ENCODE peak calls at places on chromosomes 1 and 21, in five cellular contexts. Y is transverse colon, I is A549, X is H54, K is prostate gland. O is an unnamed sample.

GRCh38 chr1:234710381-234710780 is 100.4 kb upstream of the IRF2BP2 start:
- DNase-seq in K (no peak), X (no peak), Y (no peak), I (no peak), O (no peak)

GRCh38 chr1:48114596-48115384 is 107.7 kb upstream of the SLC5A9 start:
- DNase-seq in Y (no peak), X (no peak), I (no peak), K (no peak), O (no peak)

GRCh38 chr1:242318140-242318539 is 206.4 kb downstream of the PLD5 start:
- DNase-seq in K (no peak), I (no peak), Y (no peak), X (no peak), O (no peak)

GRCh38 chr1:163701783-163702182 is 380.0 kb downstream of the NUF2 start:
- DNase-seq in I (no peak), X (no peak), K (no peak), Y (no peak), O (no peak)

GRCh38 chr1:8284167-8284566 is 33.7 kb upstream of the SLC45A1 start:
- DNase-seq in K (no peak), X (no peak), Y (no peak), I (no peak), O (no peak)

GRCh38 chr1:164767257-164768044 is 208.5 kb downstream of the PBX1 start:
- DNase-seq in Y (no peak), K (no peak), I (peak; percentile 86), X (no peak), O (no peak)

GRCh38 chr1:223500560-223501425 is 107.6 kb downstream of the CCDC185 start:
- DNase-seq in K (peak; percentile 37), X (peak; percentile 84), Y (no peak), I (peak; percentile 56), O (no peak)

GRCh38 chr1:220880726-220881506 is 1.7 kb downstream of the HLX start:
- DNase-seq in X (no peak), K (no peak), I (no peak), Y (peak; percentile 75), O (peak; percentile 62)

GRCh38 chr1:25661043-25661807 is 44.6 kb downstream of the MAN1C1 start:
- DNase-seq in Y (no peak), K (no peak), X (no peak), I (no peak), O (no peak)

GRCh38 chr1:175090775-175091174 is 23.1 kb downstream of the TNN start:
- DNase-seq in I (no peak), K (no peak), Y (no peak), X (no peak), O (no peak)

GRCh38 chr1:198497326-198498220 is 42.9 kb downstream of the ATP6V1G3 start:
- DNase-seq in K (no peak), Y (no peak), I (no peak), X (no peak), O (no peak)

GRCh38 chr1:55304306-55304705 is 89.1 kb upstream of the USP24 start:
- DNase-seq in I (no peak), K (no peak), Y (no peak), X (no peak), O (no peak)

GRCh38 chr1:203364013-203364730 is 13.2 kb upstream of the FMOD start:
- DNase-seq in X (no peak), I (no peak), K (no peak), Y (peak; percentile 51), O (no peak)

GRCh38 chr1:228857611-228858010 is 122.3 kb downstream of the RHOU start:
- DNase-seq in K (no peak), X (no peak), I (no peak), Y (no peak), O (no peak)

GRCh38 chr1:211653907-211654553 is 21.4 kb downstream of the NEK2 start:
- DNase-seq in X (no peak), K (no peak), Y (no peak), I (no peak), O (no peak)

GRCh38 chr1:56939209-56939608 is 26.6 kb downstream of the C8B start:
- DNase-seq in I (no peak), K (no peak), Y (no peak), X (no peak), O (no peak)

GRCh38 chr1:234368320-234369032 is 4.8 kb upstream of the COA6 start:
- DNase-seq in X (no peak), Y (no peak), I (no peak), K (no peak), O (no peak)

GRCh38 chr21:14361958-14362357 is 21.0 kb downstream of the HSPA13 start:
- DNase-seq in I (no peak), X (no peak), K (peak; percentile 37), Y (no peak), O (no peak)

DNA sequence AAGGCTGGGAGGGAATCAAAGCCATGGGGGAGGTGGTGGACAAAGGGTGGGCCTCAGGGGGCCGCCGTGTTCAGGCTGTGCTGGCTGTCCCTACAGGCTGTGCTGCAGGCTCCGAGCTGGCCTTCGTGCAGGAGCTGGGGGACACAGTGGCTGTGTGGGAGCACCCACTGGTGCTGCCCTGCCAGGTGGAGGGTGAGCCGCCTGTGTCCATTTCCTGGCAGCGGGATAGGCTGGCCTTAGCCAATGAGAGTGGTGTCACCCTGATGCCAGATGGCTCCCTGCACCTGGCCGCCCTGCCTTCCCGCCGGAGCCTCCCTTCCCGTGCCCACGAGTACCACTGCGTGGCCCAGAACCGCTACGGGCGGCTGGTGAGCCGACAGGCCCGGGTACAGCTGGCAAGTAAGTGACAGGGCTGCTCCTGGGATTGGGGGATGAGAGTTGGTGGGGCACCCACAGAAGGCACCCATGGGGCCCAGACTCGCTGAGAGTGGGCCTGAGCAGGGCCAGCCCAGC is 20.2 kb downstream of the SLC27A3 start:
- DNase-seq in X (no peak), Y (no peak), K (no peak), I (no peak), O (no peak)
- TF ChIP-seq POLR2A in X (no peak), Y (no peak), K (no peak), I (no peak), O (no peak)

GRCh38 chr1:27885114-27885528 is 12.8 kb downstream of the THEMIS2 start:
- DNase-seq in I (no peak), K (no peak), Y (no peak), X (no peak), O (no peak)

GRCh38 chr1:27884182-27884954 is 12.0 kb downstream of the THEMIS2 start:
- DNase-seq in I (no peak), X (no peak), Y (no peak), K (no peak), O (no peak)

GRCh38 chr1:27886353-27886679 is 14.0 kb downstream of the THEMIS2 start:
- DNase-seq in I (no peak), Y (no peak), X (no peak), K (no peak), O (no peak)

GRCh38 chr1:27886744-27887143 is 14.4 kb downstream of the THEMIS2 start:
- DNase-seq in I (no peak), X (no peak), K (no peak), Y (no peak), O (no peak)

DNA sequence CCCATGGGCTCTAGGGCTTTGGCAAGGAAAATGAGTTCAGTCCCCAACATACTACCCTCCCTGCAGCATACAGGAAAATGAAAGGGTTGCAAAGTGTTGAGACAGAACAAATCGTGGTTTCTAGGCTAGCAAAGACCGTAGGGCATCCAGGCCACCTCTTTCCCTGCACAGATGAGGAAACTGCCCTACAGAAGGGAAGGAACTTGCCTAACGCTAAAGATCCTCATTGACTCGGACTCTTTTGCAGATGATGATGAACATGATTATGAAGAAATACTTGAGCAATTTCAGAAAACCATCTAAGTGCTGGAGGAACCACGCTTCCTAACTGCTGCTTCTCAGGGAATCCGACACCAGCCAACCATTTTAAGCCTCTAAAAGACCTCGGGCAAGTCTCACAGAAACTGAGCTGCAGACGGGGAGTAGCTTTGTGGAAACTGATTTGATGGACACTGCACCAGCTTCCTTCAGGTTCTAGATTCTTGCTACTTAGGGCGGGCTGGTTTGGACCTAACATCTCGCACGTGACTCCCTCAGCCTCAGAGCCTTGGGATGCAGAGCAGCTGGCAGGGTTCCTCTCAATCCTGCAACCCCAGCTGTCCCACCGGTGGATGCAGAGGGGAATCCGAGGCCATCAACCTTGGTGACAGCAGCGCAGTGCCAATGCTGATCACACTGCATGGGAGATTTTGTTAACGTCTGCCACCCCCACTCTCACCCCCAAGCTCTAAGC is 13.4 kb downstream of the THEMIS2 start:
- DNase-seq in X (no peak), I (no peak), Y (no peak), K (no peak), O (no peak)
- TF ChIP-seq POLR2A in X (no peak), I (no peak), Y (no peak), K (no peak), O (no peak)

GRCh38 chr1:182962554-182963115 is 9.7 kb upstream of the SHCBP1L start:
- DNase-seq in X (peak; percentile 57), K (peak; percentile 81), Y (peak; percentile 81), I (peak; percentile 87), O (peak; percentile 85)
- TF ChIP-seq POLR2A in X (peak; percentile 19), K (peak; percentile 66), Y (no peak), I (peak; percentile 50), O (peak; percentile 44)

GRCh38 chr1:247942624-247943023 is 6.0 kb upstream of the OR2L8 start:
- DNase-seq in K (no peak), Y (no peak), X (no peak), I (no peak), O (no peak)
- TF ChIP-seq POLR2A in K (no peak), Y (no peak), X (no peak), I (no peak), O (no peak)

GRCh38 chr1:158078569-158079080 is 85.2 kb downstream of the KIRREL1 start:
- DNase-seq in I (no peak), X (no peak), Y (no peak), K (no peak), O (no peak)

GRCh38 chr1:158076461-158076860 is 83.0 kb downstream of the KIRREL1 start:
- DNase-seq in X (no peak), I (no peak), K (no peak), Y (no peak), O (no peak)

GRCh38 chr1:158077366-158078256 is 84.2 kb downstream of the KIRREL1 start:
- DNase-seq in Y (no peak), I (no peak), X (no peak), K (no peak), O (no peak)

GRCh38 chr1:158071106-158071505 is 77.7 kb downstream of the KIRREL1 start:
- DNase-seq in I (no peak), K (no peak), X (no peak), Y (no peak), O (no peak)

DNA sequence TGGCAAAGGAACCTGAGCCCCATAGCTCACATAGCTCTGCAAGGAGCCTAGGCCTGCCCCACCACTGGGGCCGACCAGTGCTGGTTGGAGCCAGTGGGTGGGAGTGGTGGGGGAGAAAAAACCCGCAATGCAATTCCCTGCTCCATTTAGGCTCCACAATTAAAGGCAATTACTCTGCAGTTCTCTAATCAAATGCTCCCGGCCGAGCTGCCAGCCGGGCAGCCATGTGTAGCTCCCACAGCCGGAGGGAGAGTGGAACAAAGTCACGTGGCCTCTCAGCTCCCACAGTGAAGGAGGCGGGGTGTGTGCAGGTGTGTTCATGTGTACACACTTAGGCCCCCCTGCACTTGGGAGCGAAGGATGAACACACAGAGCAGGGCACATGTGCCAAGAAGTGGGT is 81.6 kb downstream of the KIRREL1 start:
- DNase-seq in K (no peak), I (no peak), X (no peak), Y (no peak), O (no peak)
- TF ChIP-seq POLR2A in K (no peak), I (no peak), X (no peak), Y (no peak), O (no peak)